ENCODE peak calls at places on chromosomes 11 and 22, in five cellular contexts. One of them, this sample, is unnamed.
A peak's percentile ranks its signal among the peaks of the same experiment; 100 is the strongest.

GRCh38 chr22:49770454-49771265 is 57.0 kb downstream of the BRD1 start:
- DNase-seq in A549: no peak
- DNase-seq in neural crest cell: no peak
- DNase-seq in cardiac fibroblast: no peak
- DNase-seq in BJ: no peak
- DNase-seq in this sample: no peak

GRCh38 chr22:35972559-35972958 is 56.1 kb downstream of the RBFOX2 start:
- DNase-seq in cardiac fibroblast: no peak
- DNase-seq in BJ: no peak
- DNase-seq in neural crest cell: no peak
- DNase-seq in A549: no peak
- DNase-seq in this sample: no peak

GRCh38 chr22:36745301-36745995 is 30.5 kb downstream of the IFT27 start:
- DNase-seq in BJ: no peak
- DNase-seq in neural crest cell: no peak
- DNase-seq in A549: no peak
- DNase-seq in cardiac fibroblast: no peak
- DNase-seq in this sample: no peak

GRCh38 chr22:39568278-39568981 is 2.1 kb upstream of the CACNA1I start:
- DNase-seq in BJ: no peak
- DNase-seq in neural crest cell: no peak
- DNase-seq in A549: no peak
- DNase-seq in cardiac fibroblast: no peak
- DNase-seq in this sample: no peak

GRCh38 chr11:837990-838307 is 4.4 kb downstream of the POLR2L start:
- DNase-seq in cardiac fibroblast: no peak
- DNase-seq in A549: no peak
- DNase-seq in neural crest cell: no peak
- DNase-seq in BJ: no peak
- DNase-seq in this sample: no peak

GRCh38 chr11:14618060-14618459 is 25.5 kb upstream of the PDE3B start:
- DNase-seq in BJ: no peak
- DNase-seq in A549: no peak
- DNase-seq in cardiac fibroblast: no peak
- DNase-seq in neural crest cell: no peak
- DNase-seq in this sample: no peak

GRCh38 chr11:66311965-66312548 is 4.8 kb downstream of the CD248 start:
- DNase-seq in neural crest cell: peak; percentile 72
- DNase-seq in A549: peak; percentile 93
- DNase-seq in cardiac fibroblast: peak; percentile 97
- DNase-seq in BJ: no peak
- DNase-seq in this sample: peak; percentile 90

GRCh38 chr11:34160049-34160721 is 54.8 kb downstream of the NAT10 start:
- DNase-seq in neural crest cell: no peak
- DNase-seq in cardiac fibroblast: peak; percentile 61
- DNase-seq in A549: no peak
- DNase-seq in BJ: no peak
- DNase-seq in this sample: no peak

GRCh38 chr11:44333271-44334218 is 23.6 kb upstream of the ALX4 start:
- DNase-seq in A549: no peak
- DNase-seq in cardiac fibroblast: peak; percentile 55
- DNase-seq in BJ: no peak
- DNase-seq in neural crest cell: no peak
- DNase-seq in this sample: no peak

GRCh38 chr22:36461665-36462474 is 19.6 kb downstream of the TXN2 start:
- DNase-seq in cardiac fibroblast: peak; percentile 80
- DNase-seq in neural crest cell: no peak
- DNase-seq in BJ: no peak
- DNase-seq in A549: peak; percentile 69
- DNase-seq in this sample: no peak

GRCh38 chr11:82507288-82507687 is 226.4 kb downstream of the FAM181B start:
- DNase-seq in neural crest cell: no peak
- DNase-seq in A549: no peak
- DNase-seq in cardiac fibroblast: no peak
- DNase-seq in BJ: no peak
- DNase-seq in this sample: no peak

GRCh38 chr22:45212306-45212709 is 28.4 kb downstream of the KIAA0930 start:
- DNase-seq in A549: peak; percentile 55
- DNase-seq in cardiac fibroblast: peak; percentile 88
- DNase-seq in BJ: peak; percentile 79
- DNase-seq in neural crest cell: no peak
- DNase-seq in this sample: no peak

GRCh38 chr11:68505596-68505995 is 45.0 kb downstream of the PPP6R3 start:
- DNase-seq in neural crest cell: no peak
- DNase-seq in cardiac fibroblast: peak; percentile 26
- DNase-seq in BJ: no peak
- DNase-seq in A549: no peak
- DNase-seq in this sample: no peak

GRCh38 chr11:68978931-68979591 is 1.7 kb downstream of the MRGPRD start:
- DNase-seq in BJ: no peak
- DNase-seq in neural crest cell: no peak
- DNase-seq in cardiac fibroblast: no peak
- DNase-seq in A549: no peak
- DNase-seq in this sample: no peak

GRCh38 chr11:119338318-119338890 is 2.3 kb downstream of the C1QTNF5 start:
- DNase-seq in A549: peak; percentile 82
- DNase-seq in cardiac fibroblast: peak; percentile 82
- DNase-seq in BJ: no peak
- DNase-seq in neural crest cell: peak; percentile 80
- DNase-seq in this sample: peak; percentile 88

GRCh38 chr22:25057013-25057881 is 104.7 kb downstream of the KIAA1671 start:
- DNase-seq in cardiac fibroblast: peak; percentile 52
- DNase-seq in A549: peak; percentile 44
- DNase-seq in neural crest cell: peak; percentile 84
- DNase-seq in BJ: no peak
- DNase-seq in this sample: peak; percentile 78

GRCh38 chr11:64638017-64638664 is 47.1 kb downstream of the SLC22A12 start:
- DNase-seq in BJ: no peak
- DNase-seq in neural crest cell: peak; percentile 40
- DNase-seq in cardiac fibroblast: no peak
- DNase-seq in A549: no peak
- DNase-seq in this sample: no peak

GRCh38 chr11:112037527-112037926 is 12.3 kb downstream of the DLAT start:
- DNase-seq in neural crest cell: no peak
- DNase-seq in cardiac fibroblast: no peak
- DNase-seq in BJ: no peak
- DNase-seq in A549: no peak
- DNase-seq in this sample: no peak

DNA sequence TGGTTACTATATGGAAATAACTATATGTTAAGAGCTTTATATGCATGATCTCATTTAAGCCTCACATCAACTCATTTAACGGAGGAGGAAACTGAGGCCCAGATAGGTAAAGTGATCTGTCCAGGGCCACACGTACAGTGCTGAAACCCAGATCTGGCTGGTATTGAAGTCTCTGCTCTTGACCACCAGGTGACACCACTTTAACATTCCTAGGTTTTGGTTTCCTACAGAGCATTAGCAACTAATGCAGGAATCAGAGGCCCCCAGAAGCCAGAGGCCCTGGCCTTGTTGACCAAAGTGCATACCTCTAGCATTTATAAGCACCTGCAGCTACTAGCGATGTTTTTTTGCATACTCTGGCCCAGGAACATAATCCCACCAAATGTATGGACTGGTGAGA is 12.9 kb upstream of the LIMK2 start:
- DNase-seq in cardiac fibroblast: no peak
- DNase-seq in neural crest cell: no peak
- DNase-seq in A549: no peak
- DNase-seq in BJ: no peak
- DNase-seq in this sample: no peak
- TF ChIP-seq CTCF in cardiac fibroblast: no peak
- TF ChIP-seq CTCF in neural crest cell: peak; percentile 27
- TF ChIP-seq CTCF in A549: no peak
- TF ChIP-seq CTCF in BJ: no peak
- TF ChIP-seq CTCF in this sample: no peak

DNA sequence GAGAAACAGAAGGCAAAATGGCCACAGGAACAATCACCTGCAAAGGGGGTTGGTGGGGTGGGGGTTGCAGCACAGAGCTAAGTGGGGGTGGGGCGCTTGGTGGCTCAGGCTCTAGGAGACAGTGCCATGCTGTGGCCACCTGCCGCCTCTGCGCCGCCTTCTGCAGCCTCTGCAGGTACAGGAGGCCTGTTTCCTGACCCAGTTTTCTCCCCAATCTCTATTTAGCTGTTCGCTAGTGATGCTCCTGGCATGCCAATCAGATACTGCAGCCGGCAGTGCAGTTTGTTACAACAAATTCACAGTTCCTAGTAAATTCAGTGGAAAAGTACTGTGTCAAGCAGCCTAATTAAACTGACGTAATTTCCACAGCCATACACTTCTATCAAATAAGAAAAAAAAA is 106.4 kb downstream of the SERGEF start:
- DNase-seq in cardiac fibroblast: no peak
- DNase-seq in BJ: no peak
- DNase-seq in A549: no peak
- DNase-seq in neural crest cell: no peak
- DNase-seq in this sample: no peak
- TF ChIP-seq CTCF in cardiac fibroblast: peak; percentile 10
- TF ChIP-seq CTCF in BJ: no peak
- TF ChIP-seq CTCF in A549: no peak
- TF ChIP-seq CTCF in neural crest cell: peak; percentile 47
- TF ChIP-seq CTCF in this sample: no peak

GRCh38 chr11:116422976-116423375 is 349.8 kb downstream of the BUD13 start:
- DNase-seq in neural crest cell: no peak
- DNase-seq in cardiac fibroblast: no peak
- DNase-seq in BJ: no peak
- DNase-seq in A549: no peak
- DNase-seq in this sample: no peak
- TF ChIP-seq CTCF in neural crest cell: no peak
- TF ChIP-seq CTCF in cardiac fibroblast: no peak
- TF ChIP-seq CTCF in BJ: no peak
- TF ChIP-seq CTCF in A549: no peak
- TF ChIP-seq CTCF in this sample: no peak

GRCh38 chr11:121321614-121322243 is 29.2 kb downstream of the SC5D start:
- DNase-seq in BJ: no peak
- DNase-seq in neural crest cell: no peak
- DNase-seq in cardiac fibroblast: peak; percentile 18
- DNase-seq in A549: no peak
- DNase-seq in this sample: peak; percentile 51
- TF ChIP-seq CTCF in BJ: peak; percentile 34
- TF ChIP-seq CTCF in neural crest cell: no peak
- TF ChIP-seq CTCF in cardiac fibroblast: peak; percentile 20
- TF ChIP-seq CTCF in A549: no peak
- TF ChIP-seq CTCF in this sample: peak; percentile 78

GRCh38 chr22:19447388-19448075 is at the start of gene C22orf39:
- DNase-seq in A549: peak; percentile 87
- DNase-seq in cardiac fibroblast: peak; percentile 96
- DNase-seq in BJ: peak; percentile 50
- DNase-seq in neural crest cell: peak; percentile 81
- DNase-seq in this sample: peak; percentile 98
- TF ChIP-seq CTCF in A549: no peak
- TF ChIP-seq CTCF in cardiac fibroblast: no peak
- TF ChIP-seq CTCF in BJ: no peak
- TF ChIP-seq CTCF in neural crest cell: no peak
- TF ChIP-seq CTCF in this sample: no peak

DNA sequence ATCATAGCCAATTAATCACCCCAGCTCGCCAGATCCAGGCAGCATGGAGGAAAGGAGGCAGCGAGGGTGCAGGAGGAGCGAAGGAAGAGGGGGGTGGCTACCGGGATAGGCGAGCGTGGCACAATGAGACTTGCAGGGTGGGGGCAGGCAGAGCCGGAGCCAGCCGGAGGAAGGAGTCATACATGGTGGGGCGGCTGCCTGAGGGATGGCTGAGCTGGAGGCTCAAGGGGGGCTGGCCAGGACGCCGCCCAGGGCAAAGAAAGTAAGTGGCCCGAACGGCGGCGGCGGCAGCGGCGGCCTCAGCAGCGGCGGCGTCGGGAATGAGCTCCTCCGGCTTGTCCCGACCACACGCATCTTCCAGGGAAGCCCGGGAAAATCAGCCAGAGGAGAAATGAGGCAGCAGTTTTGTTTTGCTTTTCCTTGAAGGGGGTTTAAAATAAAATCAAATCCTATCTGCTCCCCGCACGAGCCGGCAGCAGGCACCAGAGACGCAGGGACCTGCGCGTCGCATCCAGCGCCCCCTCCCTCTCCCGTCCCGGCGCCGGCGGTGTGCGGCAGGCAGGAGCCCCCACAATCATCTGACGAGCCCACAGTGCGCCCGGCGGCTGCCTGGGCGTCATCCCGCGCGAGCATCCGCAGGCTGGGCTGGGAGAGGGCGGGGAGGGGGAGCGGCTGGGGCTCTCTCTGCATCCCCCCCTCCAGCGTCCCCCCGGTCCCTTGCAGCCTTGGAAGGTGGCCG is 263.6 kb downstream of the CTTN start:
- DNase-seq in neural crest cell: peak; percentile 32
- DNase-seq in cardiac fibroblast: peak; percentile 28
- DNase-seq in BJ: no peak
- DNase-seq in A549: no peak
- DNase-seq in this sample: no peak
- TF ChIP-seq CTCF in neural crest cell: no peak
- TF ChIP-seq CTCF in cardiac fibroblast: no peak
- TF ChIP-seq CTCF in BJ: no peak
- TF ChIP-seq CTCF in A549: no peak
- TF ChIP-seq CTCF in this sample: no peak

DNA sequence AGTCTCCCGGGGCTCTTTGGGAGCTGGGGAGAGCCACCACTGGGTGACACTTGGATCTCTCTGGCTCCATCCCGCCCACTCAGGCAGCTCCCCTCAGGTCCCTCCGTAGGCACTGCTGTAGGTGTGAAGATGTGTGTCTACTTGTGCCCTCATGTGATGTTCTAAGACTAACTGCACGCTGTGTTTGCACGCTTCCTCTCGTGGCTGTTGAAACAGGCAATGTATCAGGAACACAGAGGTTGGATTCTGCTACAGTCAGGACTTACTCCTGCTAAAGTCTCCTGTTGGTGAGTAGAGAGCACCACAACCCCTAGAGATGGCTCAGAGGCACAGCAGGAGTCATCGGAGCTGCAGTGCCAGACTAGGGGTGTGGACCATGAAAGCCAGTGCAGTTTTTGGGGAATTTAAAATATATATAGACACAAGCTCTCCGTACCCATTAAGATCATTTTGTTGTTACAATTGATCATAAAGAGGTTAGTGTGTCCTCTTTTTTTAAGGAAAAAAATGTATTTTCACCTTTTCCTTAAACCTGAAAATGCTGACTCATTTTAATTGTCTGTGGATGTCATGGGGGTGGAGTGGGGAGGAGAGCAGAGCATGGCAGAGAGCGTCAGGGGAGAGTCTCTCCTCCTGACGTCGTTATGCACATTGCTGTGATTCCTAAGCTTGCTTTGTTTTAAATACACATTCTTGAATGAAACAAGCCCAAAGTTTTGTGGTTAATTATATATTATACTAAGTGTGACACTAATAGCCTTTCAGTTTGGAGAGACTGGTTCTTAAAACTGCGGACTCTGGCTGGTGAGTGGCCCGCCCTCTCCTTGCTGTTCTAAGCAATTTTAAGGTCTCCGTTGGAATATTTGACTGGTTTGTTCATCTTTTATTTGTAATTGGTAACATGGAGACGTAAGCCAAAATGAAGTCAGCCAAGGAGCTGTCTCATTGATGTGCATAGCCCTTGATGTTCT is 16.2 kb upstream of the CTTN start:
- DNase-seq in cardiac fibroblast: peak; percentile 44
- DNase-seq in neural crest cell: no peak
- DNase-seq in BJ: peak; percentile 58
- DNase-seq in A549: peak; percentile 69
- DNase-seq in this sample: no peak
- TF ChIP-seq CTCF in cardiac fibroblast: peak; percentile 7
- TF ChIP-seq CTCF in neural crest cell: no peak
- TF ChIP-seq CTCF in BJ: peak; percentile 33
- TF ChIP-seq CTCF in A549: no peak
- TF ChIP-seq CTCF in this sample: no peak

This sample was measured in GM13976.